ENCODE peak calls at places on chromosomes 5 and 9, in six cellular contexts. M is H9, B is heart left ventricle, V is IMR-90, F is A549, Y is OCI-LY7. Z is an unnamed sample.

GRCh38 chr5:93576994-93577575 is 3.9 kb downstream of the NR2F1-AS1 start:
- DNase-seq in M (no peak), B (no peak), V (no peak), F (no peak), Y (no peak), Z (no peak)

GRCh38 chr9:17398351-17398750 is 180.5 kb upstream of the SH3GL2 start:
- DNase-seq in M (no peak), B (no peak), V (peak; percentile 52), F (no peak), Y (no peak), Z (no peak)

GRCh38 chr5:135195267-135195603 is 161.2 kb upstream of the PITX1 start:
- DNase-seq in M (no peak), B (no peak), V (no peak), F (no peak), Y (no peak), Z (no peak)

GRCh38 chr5:73030531-73030930 is 74.7 kb downstream of the FCHO2 start:
- DNase-seq in M (no peak), B (no peak), V (no peak), F (no peak), Y (no peak), Z (no peak)

GRCh38 chr9:18238254-18238653 is 235.7 kb upstream of the ADAMTSL1 start:
- DNase-seq in M (no peak), B (no peak), V (peak; percentile 71), F (peak; percentile 27), Y (no peak), Z (no peak)

GRCh38 chr5:96661101-96661840 is 905 bp upstream of the CAST start:
- DNase-seq in M (no peak), B (no peak), V (peak; percentile 61), F (peak; percentile 56), Y (peak; percentile 74), Z (peak; percentile 72)

GRCh38 chr5:92838253-92838652 is 742.8 kb downstream of the NR2F1-AS1 start:
- DNase-seq in M (peak; percentile 30), B (no peak), V (no peak), F (peak; percentile 50), Y (no peak), Z (no peak)

GRCh38 chr5:95962785-95963184 is 1.1 kb upstream of the ELL2 start:
- DNase-seq in M (peak; percentile 85), B (no peak), V (no peak), F (peak; percentile 55), Y (no peak), Z (no peak)

DNA sequence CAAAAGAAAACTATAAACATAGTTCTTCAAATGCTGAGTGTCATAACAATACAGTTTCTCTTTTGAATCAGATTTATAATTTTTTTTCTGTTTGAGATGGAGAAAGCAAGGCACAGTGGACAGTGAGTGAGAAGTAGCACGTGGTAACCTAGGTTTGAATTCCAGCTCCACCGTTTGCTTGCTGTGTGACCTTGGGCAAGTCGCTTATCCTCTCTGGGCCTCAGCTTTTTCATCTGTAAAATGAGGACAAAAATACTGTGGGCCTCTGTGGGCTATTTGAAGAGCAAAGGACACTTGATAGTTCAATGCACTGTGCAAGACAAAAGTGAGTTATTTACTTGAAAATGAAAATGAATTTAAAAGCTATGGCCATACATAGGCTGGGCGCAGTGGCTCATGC is 187.7 kb upstream of the TBCA start:
- DNase-seq in M (no peak), B (no peak), V (no peak), F (no peak), Y (no peak), Z (no peak)
- H3K27ac ChIP-seq in M (no peak overlapping the region), B (no peak overlapping the region), V (no peak overlapping the region), F (no peak overlapping the region), Y (no peak overlapping the region), Z (no peak overlapping the region)

GRCh38 chr5:167577616-167578015 is 713.8 kb upstream of the WWC1 start:
- DNase-seq in M (no peak), B (no peak), V (no peak), F (no peak), Y (no peak), Z (no peak)

GRCh38 chr5:167573274-167574127 is 717.9 kb upstream of the WWC1 start:
- DNase-seq in M (peak; percentile 85), B (no peak), V (peak; percentile 50), F (no peak), Y (no peak), Z (no peak)

GRCh38 chr5:167576928-167577327 is 714.5 kb upstream of the WWC1 start:
- DNase-seq in M (no peak), B (no peak), V (no peak), F (no peak), Y (no peak), Z (no peak)

GRCh38 chr5:167574381-167574780 is 717.1 kb upstream of the WWC1 start:
- DNase-seq in M (no peak), B (no peak), V (no peak), F (no peak), Y (no peak), Z (no peak)

GRCh38 chr5:167576126-167576525 is 715.3 kb upstream of the WWC1 start:
- DNase-seq in M (no peak), B (no peak), V (no peak), F (no peak), Y (no peak), Z (no peak)
- TF ChIP-seq CTCF in M (no peak), B (no peak), V (peak; percentile 12), F (peak; percentile 35), Y (no peak), Z (no peak)

GRCh38 chr5:6716634-6717149 is 3.5 kb downstream of the TENT4A start:
- DNase-seq in M (no peak), B (no peak), V (no peak), F (no peak), Y (no peak), Z (no peak)
- H3K27ac ChIP-seq in M (no peak overlapping the region), B (no peak overlapping the region), V (no peak overlapping the region), F (no peak overlapping the region), Y (no peak overlapping the region), Z (no peak overlapping the region)

GRCh38 chr9:109031241-109031640 is 17.9 kb upstream of the CTNNAL1 start:
- DNase-seq in M (no peak), B (no peak), V (peak; percentile 55), F (no peak), Y (no peak), Z (no peak)
- TF ChIP-seq CTCF in M (no peak), B (no peak), V (no peak), F (no peak), Y (no peak), Z (no peak)

DNA sequence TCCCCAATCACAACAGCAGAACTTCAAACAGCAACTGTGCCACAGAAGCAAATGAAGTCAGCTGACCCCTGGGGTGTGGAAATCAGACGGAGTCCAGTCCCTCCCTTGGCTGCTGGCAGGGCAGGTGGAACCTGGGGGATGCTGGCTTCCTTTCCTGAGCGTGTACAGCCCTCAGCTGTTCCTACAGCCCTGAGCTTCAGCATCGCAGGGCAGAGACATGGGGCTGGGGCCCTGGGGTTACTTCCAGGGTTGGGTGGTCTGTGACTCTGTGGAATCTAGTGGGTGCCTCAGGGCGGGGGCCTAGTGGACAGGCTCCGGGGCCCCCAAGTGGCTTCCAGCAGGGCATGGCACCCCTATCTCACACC is 7.3 kb upstream of the RXRA start:
- DNase-seq in M (no peak), B (peak; percentile 10), V (no peak), F (no peak), Y (no peak), Z (peak; percentile 54)
- H3K27ac ChIP-seq in M (no peak overlapping the region), B (no peak overlapping the region), V (no peak overlapping the region), F (peak overlapping the region; percentile 18), Y (no peak overlapping the region), Z (no peak overlapping the region)

GRCh38 chr5:116037236-116037822 is 5.1 kb downstream of the ARL14EPL start:
- DNase-seq in M (no peak), B (no peak), V (no peak), F (peak; percentile 12), Y (no peak), Z (no peak)
- TF ChIP-seq CTCF in M (peak; percentile 40), B (no peak), V (peak; percentile 25), F (peak; percentile 25), Y (peak; percentile 71), Z (no peak)

GRCh38 chr5:132103969-132104391 is 30.4 kb downstream of the CSF2 start:
- DNase-seq in M (no peak), B (no peak), V (no peak), F (no peak), Y (peak; percentile 64), Z (no peak)
- H3K27ac ChIP-seq in M (no peak overlapping the region), B (peak overlapping the region; percentile 27), V (peak overlapping the region; percentile 92), F (peak overlapping the region; percentile 81), Y (peak overlapping the region; percentile 75), Z (peak overlapping the region; percentile 71)

GRCh38 chr5:148740966-148741742 is 85.3 kb upstream of the ADRB2 start:
- DNase-seq in M (no peak), B (no peak), V (peak; percentile 85), F (peak; percentile 55), Y (peak; percentile 58), Z (no peak)
- TF ChIP-seq CTCF in M (peak; percentile 79), B (peak; percentile 69), V (peak; percentile 85), F (peak; percentile 73), Y (peak; percentile 96), Z (peak; percentile 72)

GRCh38 chr5:36874465-36874864 is 2.1 kb upstream of the NIPBL start:
- DNase-seq in M (no peak), B (no peak), V (no peak), F (no peak), Y (peak; percentile 31), Z (no peak)
- H3K27ac ChIP-seq in M (no peak overlapping the region), B (peak overlapping the region; percentile 98), V (no peak overlapping the region), F (peak overlapping the region; percentile 97), Y (peak overlapping the region; percentile 91), Z (peak overlapping the region; percentile 95)